ENCODE peak calls at places on chromosomes 5 and 9, in five cellular contexts. One of them, this sample, is unnamed.

GRCh38 chr5:147939431-147940114 is 33.2 kb upstream of the C5orf46 start:
- DNase-seq in activated CD4-positive, alpha-beta T cell treated with anti-CD3 and anti-CD28 coated beads, Interleukin-2, amount 10 ng/mL, durations not matched to agents 7 days and 5 days: no peak
- DNase-seq in PC-3: peak; percentile 83
- DNase-seq in renal cortical epithelial cell: no peak
- DNase-seq in AG20443: peak; percentile 10
- DNase-seq in this sample: no peak

GRCh38 chr5:71883745-71884103 is 164.6 kb downstream of the CARTPT start:
- DNase-seq in PC-3: no peak
- DNase-seq in AG20443: no peak
- DNase-seq in renal cortical epithelial cell: no peak
- DNase-seq in activated CD4-positive, alpha-beta T cell treated with anti-CD3 and anti-CD28 coated beads, Interleukin-2, amount 10 ng/mL, durations not matched to agents 7 days and 5 days: no peak
- DNase-seq in this sample: no peak

GRCh38 chr9:134835455-134835854 is 45.2 kb upstream of the FCN2 start:
- DNase-seq in renal cortical epithelial cell: no peak
- DNase-seq in AG20443: no peak
- DNase-seq in PC-3: no peak
- DNase-seq in activated CD4-positive, alpha-beta T cell treated with anti-CD3 and anti-CD28 coated beads, Interleukin-2, amount 10 ng/mL, durations not matched to agents 7 days and 5 days: no peak
- DNase-seq in this sample: no peak

GRCh38 chr5:171975262-171975876 is 31.1 kb downstream of the FBXW11 start:
- DNase-seq in activated CD4-positive, alpha-beta T cell treated with anti-CD3 and anti-CD28 coated beads, Interleukin-2, amount 10 ng/mL, durations not matched to agents 7 days and 5 days: no peak
- DNase-seq in renal cortical epithelial cell: peak; percentile 66
- DNase-seq in AG20443: peak; percentile 20
- DNase-seq in PC-3: no peak
- DNase-seq in this sample: peak; percentile 56

GRCh38 chr9:135565636-135566035 is 4.1 kb downstream of the PAEP start:
- DNase-seq in renal cortical epithelial cell: no peak
- DNase-seq in PC-3: no peak
- DNase-seq in AG20443: no peak
- DNase-seq in activated CD4-positive, alpha-beta T cell treated with anti-CD3 and anti-CD28 coated beads, Interleukin-2, amount 10 ng/mL, durations not matched to agents 7 days and 5 days: no peak
- DNase-seq in this sample: no peak

GRCh38 chr9:116027511-116027910 is 126.1 kb upstream of the PAPPA start:
- DNase-seq in PC-3: peak; percentile 29
- DNase-seq in activated CD4-positive, alpha-beta T cell treated with anti-CD3 and anti-CD28 coated beads, Interleukin-2, amount 10 ng/mL, durations not matched to agents 7 days and 5 days: no peak
- DNase-seq in renal cortical epithelial cell: peak; percentile 77
- DNase-seq in AG20443: peak; percentile 52
- DNase-seq in this sample: no peak

GRCh38 chr9:135329571-135330306 is 149.8 kb upstream of the PPP1R26 start:
- DNase-seq in renal cortical epithelial cell: no peak
- DNase-seq in AG20443: no peak
- DNase-seq in activated CD4-positive, alpha-beta T cell treated with anti-CD3 and anti-CD28 coated beads, Interleukin-2, amount 10 ng/mL, durations not matched to agents 7 days and 5 days: no peak
- DNase-seq in PC-3: no peak
- DNase-seq in this sample: no peak

GRCh38 chr5:206406-206805 is 11.5 kb downstream of the CCDC127 start:
- DNase-seq in AG20443: peak; percentile 55
- DNase-seq in renal cortical epithelial cell: no peak
- DNase-seq in activated CD4-positive, alpha-beta T cell treated with anti-CD3 and anti-CD28 coated beads, Interleukin-2, amount 10 ng/mL, durations not matched to agents 7 days and 5 days: no peak
- DNase-seq in PC-3: no peak
- DNase-seq in this sample: no peak

GRCh38 chr9:97696025-97696822 is 916 bp downstream of the XPA start:
- DNase-seq in activated CD4-positive, alpha-beta T cell treated with anti-CD3 and anti-CD28 coated beads, Interleukin-2, amount 10 ng/mL, durations not matched to agents 7 days and 5 days: no peak
- DNase-seq in renal cortical epithelial cell: peak; percentile 33
- DNase-seq in AG20443: no peak
- DNase-seq in PC-3: no peak
- DNase-seq in this sample: no peak

GRCh38 chr5:53333160-53333559 is 147.3 kb upstream of the FST start:
- DNase-seq in PC-3: peak; percentile 82
- DNase-seq in AG20443: peak; percentile 50
- DNase-seq in renal cortical epithelial cell: no peak
- DNase-seq in activated CD4-positive, alpha-beta T cell treated with anti-CD3 and anti-CD28 coated beads, Interleukin-2, amount 10 ng/mL, durations not matched to agents 7 days and 5 days: no peak
- DNase-seq in this sample: no peak

GRCh38 chr9:79026311-79026710 is 545.5 kb upstream of the TLE4 start:
- DNase-seq in renal cortical epithelial cell: peak; percentile 54
- DNase-seq in activated CD4-positive, alpha-beta T cell treated with anti-CD3 and anti-CD28 coated beads, Interleukin-2, amount 10 ng/mL, durations not matched to agents 7 days and 5 days: no peak
- DNase-seq in PC-3: no peak
- DNase-seq in AG20443: no peak
- DNase-seq in this sample: no peak

GRCh38 chr5:154430961-154431630 is 14.7 kb upstream of the SAP30L start:
- DNase-seq in AG20443: no peak
- DNase-seq in activated CD4-positive, alpha-beta T cell treated with anti-CD3 and anti-CD28 coated beads, Interleukin-2, amount 10 ng/mL, durations not matched to agents 7 days and 5 days: no peak
- DNase-seq in renal cortical epithelial cell: no peak
- DNase-seq in PC-3: no peak
- DNase-seq in this sample: no peak

GRCh38 chr5:178624626-178625546 is 2.0 kb downstream of the CLK4 start:
- DNase-seq in activated CD4-positive, alpha-beta T cell treated with anti-CD3 and anti-CD28 coated beads, Interleukin-2, amount 10 ng/mL, durations not matched to agents 7 days and 5 days: no peak
- DNase-seq in PC-3: peak; percentile 50
- DNase-seq in AG20443: peak; percentile 22
- DNase-seq in renal cortical epithelial cell: peak; percentile 14
- DNase-seq in this sample: no peak

GRCh38 chr5:160799160-160799559 is 52.9 kb downstream of the ATP10B start:
- DNase-seq in PC-3: no peak
- DNase-seq in activated CD4-positive, alpha-beta T cell treated with anti-CD3 and anti-CD28 coated beads, Interleukin-2, amount 10 ng/mL, durations not matched to agents 7 days and 5 days: no peak
- DNase-seq in AG20443: no peak
- DNase-seq in renal cortical epithelial cell: no peak
- DNase-seq in this sample: no peak

GRCh38 chr9:2506310-2506709 is 115.3 kb upstream of the VLDLR start:
- DNase-seq in renal cortical epithelial cell: no peak
- DNase-seq in AG20443: no peak
- DNase-seq in activated CD4-positive, alpha-beta T cell treated with anti-CD3 and anti-CD28 coated beads, Interleukin-2, amount 10 ng/mL, durations not matched to agents 7 days and 5 days: no peak
- DNase-seq in PC-3: no peak
- DNase-seq in this sample: no peak

GRCh38 chr9:33381231-33381791 is 21.1 kb downstream of the AQP7 start:
- DNase-seq in PC-3: no peak
- DNase-seq in activated CD4-positive, alpha-beta T cell treated with anti-CD3 and anti-CD28 coated beads, Interleukin-2, amount 10 ng/mL, durations not matched to agents 7 days and 5 days: no peak
- DNase-seq in renal cortical epithelial cell: peak; percentile 13
- DNase-seq in AG20443: peak; percentile 30
- DNase-seq in this sample: no peak

GRCh38 chr5:141717043-141717442 is 35.0 kb upstream of the ARAP3 start:
- DNase-seq in renal cortical epithelial cell: no peak
- DNase-seq in activated CD4-positive, alpha-beta T cell treated with anti-CD3 and anti-CD28 coated beads, Interleukin-2, amount 10 ng/mL, durations not matched to agents 7 days and 5 days: no peak
- DNase-seq in AG20443: no peak
- DNase-seq in PC-3: no peak
- DNase-seq in this sample: no peak